ENCODE peak calls at places on chromosomes 12 and 14, in five cellular contexts. K is CD8-positive, alpha-beta T cell; Y is OCI-LY7; W is mammary epithelial cell; G is PC-3. I is an unnamed sample. For H3K36me3, the result is how much of the 10 kb centered on the place peaks cover.

GRCh38 chr12:66352899-66353298 is 50.6 kb downstream of the HELB start:
- DNase-seq in G (no peak), Y (no peak), W (no peak), K (no peak), I (no peak)

GRCh38 chr14:103055693-103056092 is 1.7 kb downstream of the CDC42BPB start:
- DNase-seq in Y (no peak), K (no peak), W (no peak), G (no peak), I (no peak)

GRCh38 chr12:123070267-123071081 is 80.4 kb downstream of the PITPNM2 start:
- DNase-seq in Y (no peak), G (no peak), W (peak), K (no peak), I (no peak)

GRCh38 chr14:96202441-96203094 is 2.1 kb upstream of the BDKRB2 start:
- DNase-seq in Y (no peak), W (peak), K (no peak), G (no peak), I (no peak)

GRCh38 chr14:64423987-64424386 is 35.8 kb downstream of the MTHFD1 start:
- DNase-seq in G (peak), K (no peak), Y (no peak), W (no peak), I (no peak)

GRCh38 chr12:6135071-6135470 is 10.6 kb upstream of the VWF start:
- DNase-seq in G (peak), W (no peak), K (no peak), Y (no peak), I (no peak)

GRCh38 chr14:71142375-71143038 is 235.2 kb downstream of the PCNX1 start:
- DNase-seq in Y (peak), K (no peak), G (peak), W (peak), I (peak)

GRCh38 chr14:67446371-67447032 is 34.5 kb upstream of the PLEK2 start:
- DNase-seq in G (no peak), Y (no peak), W (no peak), K (no peak), I (no peak)

GRCh38 chr12:104823985-104824441 is 134.1 kb downstream of the SLC41A2 start:
- DNase-seq in G (peak), W (no peak), Y (no peak), K (no peak), I (no peak)

GRCh38 chr12:132459270-132459669 is 30.7 kb upstream of the FBRSL1 start:
- DNase-seq in K (no peak), G (no peak), Y (no peak), W (no peak), I (no peak)

GRCh38 chr12:27123642-27124041 is 41.3 kb upstream of the C12orf71 start:
- DNase-seq in G (peak), K (no peak), Y (peak), W (peak), I (no peak)

GRCh38 chr12:1297639-1298038 is 296.7 kb downstream of the FBXL14 start:
- DNase-seq in Y (no peak), G (no peak), W (no peak), K (no peak), I (no peak)

GRCh38 chr12:53195516-53196420 is 11.3 kb downstream of the ITGB7 start:
- DNase-seq in W (peak), G (peak), Y (no peak), K (no peak), I (no peak)

GRCh38 chr12:62692884-62693283 is 226.3 kb downstream of the MON2 start:
- DNase-seq in W (peak), G (no peak), K (no peak), Y (no peak), I (no peak)

GRCh38 chr12:120652671-120653435 is 12.4 kb downstream of the CABP1 start:
- DNase-seq in Y (no peak), W (no peak), K (no peak), G (no peak), I (no peak)

GRCh38 chr14:32720927-32721326 is 217.8 kb upstream of the NPAS3 start:
- DNase-seq in K (no peak), Y (no peak), W (peak), G (peak), I (no peak)

GRCh38 chr12:105409881-105410471 is 79.5 kb downstream of the C12orf75 start:
- DNase-seq in Y (no peak), W (peak), K (no peak), G (no peak), I (no peak)

GRCh38 chr14:42569227-42569626 is 962.6 kb downstream of the LRFN5 start:
- DNase-seq in Y (no peak), K (no peak), G (no peak), W (no peak), I (no peak)

DNA sequence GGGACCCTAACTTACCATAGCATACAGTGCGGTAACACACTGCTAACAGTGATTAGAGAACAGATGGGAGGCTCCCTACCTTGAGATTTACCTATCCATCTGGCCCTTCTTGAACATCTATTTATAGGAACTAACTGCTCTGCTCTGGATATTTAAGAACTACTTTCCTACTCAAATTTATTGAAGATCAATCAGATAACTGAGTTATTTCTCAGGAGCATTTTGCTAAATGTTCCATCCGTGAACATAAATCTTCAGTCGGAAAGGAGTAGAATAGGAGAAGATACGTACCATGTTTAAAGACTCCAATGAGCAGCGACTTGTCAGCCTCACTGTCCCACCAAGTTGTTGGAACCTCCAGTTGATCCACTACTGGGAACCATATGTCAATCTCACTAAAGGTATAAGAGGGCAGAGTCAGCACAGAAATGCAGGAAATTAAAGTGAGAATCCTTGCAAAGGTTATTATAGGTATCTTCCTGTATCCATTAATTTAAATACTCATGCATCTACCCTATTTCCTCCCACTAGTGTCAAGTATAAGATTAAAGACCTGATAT is 15.6 kb upstream of the SUPT16H start:
- DNase-seq in G (no peak), K (no peak), Y (no peak), W (no peak), I (no peak)
- H3K36me3 ChIP-seq in G (half or more), K (half or more), Y (half or more), W (half or more), I (half or more)

DNA sequence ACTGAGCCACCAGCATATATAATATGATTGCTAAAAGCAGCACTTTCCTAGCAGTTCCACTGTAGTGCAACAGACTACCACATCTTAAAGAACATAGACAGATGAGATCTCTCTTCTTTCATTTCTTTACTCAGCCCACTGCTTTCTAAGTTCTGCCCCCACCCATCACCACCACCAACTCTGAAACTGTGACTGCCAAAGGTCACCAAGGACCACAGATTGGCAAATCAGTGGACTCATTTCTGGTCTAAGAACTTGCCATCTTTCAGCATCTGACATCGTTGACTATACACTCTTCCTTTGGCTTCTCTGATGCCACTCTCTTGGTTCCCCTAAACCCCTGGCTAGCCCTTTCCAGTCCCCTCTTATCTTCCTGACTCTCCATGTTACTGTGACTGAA is 38.4 kb downstream of the IFNG start:
- DNase-seq in Y (no peak), W (no peak), G (no peak), K (no peak), I (no peak)
- H3K36me3 ChIP-seq in Y (under half), W (under half), G (under half), K (under half), I (under half)

GRCh38 chr14:75441731-75442130 is 13.9 kb downstream of the JDP2 start:
- DNase-seq in Y (no peak), W (no peak), K (no peak), G (no peak), I (no peak)

GRCh38 chr14:75443203-75443969 is 15.6 kb downstream of the JDP2 start:
- DNase-seq in K (no peak), W (no peak), G (no peak), Y (no peak), I (peak)

GRCh38 chr14:75440733-75441474 is 13.1 kb downstream of the JDP2 start:
- DNase-seq in W (no peak), G (no peak), Y (peak), K (no peak), I (no peak)

GRCh38 chr14:75442166-75442565 is 14.3 kb downstream of the JDP2 start:
- DNase-seq in W (no peak), G (no peak), K (no peak), Y (no peak), I (no peak)

DNA sequence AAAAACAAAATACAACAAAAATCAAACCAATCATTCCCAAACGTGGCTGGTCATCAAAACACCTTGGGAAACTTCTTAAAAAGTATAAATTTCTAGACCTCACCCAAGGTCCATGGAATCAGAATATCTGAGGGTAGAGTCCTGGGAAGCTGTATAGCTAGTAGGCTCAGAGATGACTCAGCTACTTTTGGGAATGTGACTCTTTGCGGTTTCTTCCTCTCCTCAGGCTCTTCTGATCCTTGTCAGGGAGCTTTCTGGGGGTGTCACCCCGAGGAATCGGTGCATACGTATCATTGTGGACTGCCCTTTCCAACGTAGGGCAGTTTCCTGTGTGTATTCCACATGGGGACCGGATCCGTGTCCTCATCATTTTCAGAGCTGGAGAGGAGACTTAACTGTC is 14.8 kb downstream of the JDP2 start:
- DNase-seq in G (peak), Y (no peak), W (peak), K (no peak), I (peak)
- H3K36me3 ChIP-seq in G (under half), Y (half or more), W (under half), K (under half), I (under half)

GRCh38 chr14:101917413-101918124 is 46.8 kb upstream of the DYNC1H1 start:
- DNase-seq in W (no peak), Y (no peak), G (no peak), K (no peak), I (no peak)
- H3K36me3 ChIP-seq in W (under half), Y (under half), G (under half), K (half or more), I (half or more)

GRCh38 chr12:9108504-9109212 is 7.1 kb downstream of the A2M start:
- DNase-seq in W (no peak), K (no peak), G (no peak), Y (no peak), I (no peak)

GRCh38 chr12:9111525-9111924 is 4.2 kb downstream of the A2M start:
- DNase-seq in K (no peak), W (no peak), Y (no peak), G (no peak), I (no peak)

GRCh38 chr12:9112076-9112853 is 3.5 kb downstream of the A2M start:
- DNase-seq in G (no peak), K (no peak), Y (no peak), W (no peak), I (no peak)

GRCh38 chr12:9109213-9109522 is 6.6 kb downstream of the A2M start:
- DNase-seq in K (no peak), W (no peak), G (no peak), Y (no peak), I (no peak)

GRCh38 chr12:9109737-9110491 is 5.8 kb downstream of the A2M start:
- DNase-seq in W (no peak), G (no peak), K (no peak), Y (no peak), I (no peak)
- H3K36me3 ChIP-seq in W (under half), G (under half), K (under half), Y (under half), I (under half)

GRCh38 chr12:92008345-92008744 is 137.3 kb downstream of the BTG1 start:
- DNase-seq in W (no peak), Y (no peak), G (no peak), K (no peak), I (no peak)

GRCh38 chr12:92010853-92011701 is 134.6 kb downstream of the BTG1 start:
- DNase-seq in W (no peak), Y (no peak), G (no peak), K (no peak), I (no peak)

GRCh38 chr12:92007787-92008186 is 137.9 kb downstream of the BTG1 start:
- DNase-seq in K (no peak), W (no peak), Y (no peak), G (no peak), I (no peak)

GRCh38 chr12:92010368-92010767 is 135.3 kb downstream of the BTG1 start:
- DNase-seq in W (no peak), Y (no peak), G (no peak), K (no peak), I (no peak)

GRCh38 chr12:92012691-92013090 is 133.0 kb downstream of the BTG1 start:
- DNase-seq in K (no peak), W (no peak), Y (no peak), G (no peak), I (no peak)
- H3K36me3 ChIP-seq in K (under half), W (under half), Y (under half), G (under half), I (under half)

GRCh38 chr12:56029666-56030293 is 8.9 kb downstream of the IKZF4 start:
- DNase-seq in Y (peak), G (peak), K (peak), W (no peak), I (no peak)
- H3K36me3 ChIP-seq in Y (under half), G (under half), K (under half), W (under half), I (under half)

GRCh38 chr14:99224948-99225347 is 47.0 kb downstream of the BCL11B start:
- DNase-seq in K (no peak), G (no peak), Y (no peak), W (no peak), I (no peak)
- H3K36me3 ChIP-seq in K (half or more), G (under half), Y (under half), W (under half), I (under half)

GRCh38 chr14:47149326-47149725 is 497.7 kb upstream of the RPL10L start:
- DNase-seq in W (no peak), K (no peak), G (no peak), Y (no peak), I (no peak)
- H3K36me3 ChIP-seq in W (under half), K (under half), G (under half), Y (under half), I (under half)